ENCODE peak calls at places on chromosomes 7 and 10, in nine cellular contexts. One of them, this sample, is unnamed.
A peak's percentile ranks its signal among the peaks of the same experiment; 100 is the strongest.

GRCh38 chr10:9621216-9621615 is 1396.5 kb upstream of the CELF2 start:
- DNase-seq in Panc1: no peak
- DNase-seq in spleen: no peak
- DNase-seq in endothelial cell of umbilical vein: no peak
- DNase-seq in breast epithelium: no peak
- DNase-seq in stomach: no peak
- DNase-seq in K562: no peak
- DNase-seq in HCT116: no peak
- DNase-seq in transverse colon: no peak
- DNase-seq in this sample: no peak

GRCh38 chr7:69597278-69598076 is 798 bp upstream of the AUTS2 start:
- DNase-seq in stomach: peak; percentile 26
- DNase-seq in K562: no peak
- DNase-seq in Panc1: no peak
- DNase-seq in breast epithelium: peak; percentile 54
- DNase-seq in transverse colon: no peak
- DNase-seq in spleen: peak; percentile 89
- DNase-seq in HCT116: no peak
- DNase-seq in endothelial cell of umbilical vein: peak; percentile 10
- DNase-seq in this sample: peak; percentile 79

GRCh38 chr10:26238378-26238777 is 21.8 kb downstream of the GAD2 start:
- DNase-seq in transverse colon: no peak
- DNase-seq in Panc1: no peak
- DNase-seq in HCT116: no peak
- DNase-seq in spleen: no peak
- DNase-seq in K562: no peak
- DNase-seq in breast epithelium: no peak
- DNase-seq in stomach: no peak
- DNase-seq in endothelial cell of umbilical vein: no peak
- DNase-seq in this sample: no peak

GRCh38 chr7:23334482-23335056 is 35.4 kb downstream of the MALSU1 start:
- DNase-seq in K562: peak; percentile 11
- DNase-seq in stomach: peak; percentile 77
- DNase-seq in breast epithelium: peak; percentile 63
- DNase-seq in endothelial cell of umbilical vein: peak; percentile 99
- DNase-seq in spleen: no peak
- DNase-seq in Panc1: peak; percentile 99
- DNase-seq in transverse colon: no peak
- DNase-seq in HCT116: peak; percentile 91
- DNase-seq in this sample: no peak

GRCh38 chr10:102358717-102359382 is 36.7 kb upstream of the NFKB2 start:
- DNase-seq in K562: no peak
- DNase-seq in Panc1: no peak
- DNase-seq in transverse colon: no peak
- DNase-seq in spleen: no peak
- DNase-seq in breast epithelium: no peak
- DNase-seq in stomach: no peak
- DNase-seq in endothelial cell of umbilical vein: no peak
- DNase-seq in HCT116: no peak
- DNase-seq in this sample: no peak

GRCh38 chr7:84970683-84971082 is 216.2 kb downstream of the SEMA3D start:
- DNase-seq in transverse colon: no peak
- DNase-seq in spleen: no peak
- DNase-seq in breast epithelium: no peak
- DNase-seq in Panc1: no peak
- DNase-seq in endothelial cell of umbilical vein: peak; percentile 49
- DNase-seq in stomach: no peak
- DNase-seq in HCT116: no peak
- DNase-seq in K562: no peak
- DNase-seq in this sample: no peak

GRCh38 chr10:8247191-8247590 is 192.7 kb downstream of the GATA3 start:
- DNase-seq in breast epithelium: no peak
- DNase-seq in HCT116: no peak
- DNase-seq in K562: no peak
- DNase-seq in stomach: no peak
- DNase-seq in spleen: no peak
- DNase-seq in Panc1: no peak
- DNase-seq in endothelial cell of umbilical vein: no peak
- DNase-seq in transverse colon: no peak
- DNase-seq in this sample: no peak

GRCh38 chr7:151806938-151807775 is 69.8 kb downstream of the PRKAG2 start:
- DNase-seq in Panc1: no peak
- DNase-seq in spleen: peak; percentile 31
- DNase-seq in transverse colon: no peak
- DNase-seq in HCT116: no peak
- DNase-seq in endothelial cell of umbilical vein: no peak
- DNase-seq in K562: no peak
- DNase-seq in breast epithelium: no peak
- DNase-seq in stomach: no peak
- DNase-seq in this sample: no peak

GRCh38 chr7:91692800-91693199 is 187.7 kb downstream of the MTERF1 start:
- DNase-seq in stomach: no peak
- DNase-seq in endothelial cell of umbilical vein: peak; percentile 39
- DNase-seq in Panc1: no peak
- DNase-seq in HCT116: no peak
- DNase-seq in spleen: no peak
- DNase-seq in K562: no peak
- DNase-seq in transverse colon: no peak
- DNase-seq in breast epithelium: no peak
- DNase-seq in this sample: no peak

GRCh38 chr10:132500781-132501415 is 36.7 kb upstream of the INPP5A start:
- DNase-seq in K562: no peak
- DNase-seq in transverse colon: no peak
- DNase-seq in endothelial cell of umbilical vein: no peak
- DNase-seq in Panc1: no peak
- DNase-seq in stomach: no peak
- DNase-seq in spleen: peak; percentile 29
- DNase-seq in HCT116: no peak
- DNase-seq in breast epithelium: peak; percentile 10
- DNase-seq in this sample: peak; percentile 26

GRCh38 chr7:4056552-4057288 is 625.4 kb upstream of the FOXK1 start:
- DNase-seq in HCT116: no peak
- DNase-seq in Panc1: no peak
- DNase-seq in transverse colon: no peak
- DNase-seq in stomach: no peak
- DNase-seq in endothelial cell of umbilical vein: no peak
- DNase-seq in K562: no peak
- DNase-seq in spleen: no peak
- DNase-seq in breast epithelium: no peak
- DNase-seq in this sample: no peak

GRCh38 chr7:11749629-11750028 is 82.4 kb downstream of the THSD7A start:
- DNase-seq in transverse colon: no peak
- DNase-seq in HCT116: no peak
- DNase-seq in spleen: no peak
- DNase-seq in Panc1: no peak
- DNase-seq in breast epithelium: no peak
- DNase-seq in K562: no peak
- DNase-seq in stomach: no peak
- DNase-seq in endothelial cell of umbilical vein: no peak
- DNase-seq in this sample: no peak

GRCh38 chr7:102306916-102307677 is 20.4 kb downstream of the SH2B2 start:
- DNase-seq in spleen: peak; percentile 95
- DNase-seq in K562: peak; percentile 30
- DNase-seq in transverse colon: peak; percentile 89
- DNase-seq in stomach: peak; percentile 72
- DNase-seq in breast epithelium: no peak
- DNase-seq in endothelial cell of umbilical vein: no peak
- DNase-seq in Panc1: no peak
- DNase-seq in HCT116: no peak
- DNase-seq in this sample: no peak

GRCh38 chr7:133676805-133677370 is 424.0 kb downstream of the EXOC4 start:
- DNase-seq in stomach: no peak
- DNase-seq in endothelial cell of umbilical vein: peak; percentile 17
- DNase-seq in breast epithelium: no peak
- DNase-seq in K562: no peak
- DNase-seq in HCT116: no peak
- DNase-seq in spleen: no peak
- DNase-seq in Panc1: no peak
- DNase-seq in transverse colon: no peak
- DNase-seq in this sample: no peak

GRCh38 chr10:72802291-72803118 is 91.0 kb upstream of the OIT3 start:
- DNase-seq in transverse colon: no peak
- DNase-seq in HCT116: no peak
- DNase-seq in K562: no peak
- DNase-seq in spleen: no peak
- DNase-seq in endothelial cell of umbilical vein: peak; percentile 74
- DNase-seq in breast epithelium: no peak
- DNase-seq in stomach: no peak
- DNase-seq in Panc1: no peak
- DNase-seq in this sample: no peak

DNA sequence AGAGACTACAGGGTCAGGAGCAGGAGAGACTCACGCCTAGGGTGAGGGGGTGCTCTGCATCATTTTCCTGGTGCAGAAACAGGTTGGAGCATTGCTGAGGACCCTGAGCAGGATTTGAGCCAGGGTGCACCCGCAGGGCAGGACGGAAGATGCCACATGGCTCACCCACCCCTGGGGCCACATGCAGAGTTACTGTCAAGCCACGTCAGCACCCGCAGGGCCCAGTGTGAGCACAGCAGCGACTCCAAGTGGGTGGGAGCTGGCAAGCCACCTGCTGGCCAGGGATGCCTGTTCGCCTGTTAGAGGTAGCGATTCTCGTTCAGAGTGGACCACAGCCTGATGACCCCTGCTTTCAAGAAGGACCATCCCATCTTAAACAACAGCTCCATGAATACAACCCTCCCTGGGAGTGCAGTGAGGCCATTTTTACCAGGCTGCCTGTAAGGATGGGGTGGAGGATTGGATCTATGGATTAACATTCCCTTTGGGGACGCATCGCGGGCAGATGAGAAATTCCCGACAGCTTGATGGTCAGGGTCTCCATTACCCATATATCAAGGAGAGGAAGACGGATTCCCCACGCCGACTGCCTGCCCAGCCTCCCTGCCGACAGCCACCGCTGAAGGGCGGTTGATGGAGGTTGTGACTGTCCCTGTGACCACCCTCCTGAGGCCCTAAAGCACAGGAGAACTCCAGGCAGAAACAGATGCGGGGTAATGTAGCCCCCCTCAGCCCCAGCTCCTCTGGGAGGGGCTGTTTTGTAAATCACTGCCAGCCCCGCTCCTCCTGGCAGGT is 101.1 kb upstream of the RET start:
- DNase-seq in K562: peak; percentile 50
- DNase-seq in breast epithelium: peak; percentile 31
- DNase-seq in stomach: peak; percentile 11
- DNase-seq in spleen: peak; percentile 72
- DNase-seq in endothelial cell of umbilical vein: no peak
- DNase-seq in transverse colon: no peak
- DNase-seq in Panc1: no peak
- DNase-seq in HCT116: peak; percentile 15
- DNase-seq in this sample: peak; percentile 66
- TF ChIP-seq CTCF in K562: peak; percentile 61
- TF ChIP-seq CTCF in breast epithelium: no peak
- TF ChIP-seq CTCF in stomach: no peak
- TF ChIP-seq CTCF in spleen: no peak
- TF ChIP-seq CTCF in endothelial cell of umbilical vein: no peak
- TF ChIP-seq CTCF in transverse colon: no peak
- TF ChIP-seq CTCF in Panc1: no peak
- TF ChIP-seq CTCF in HCT116: peak; percentile 62
- TF ChIP-seq CTCF in this sample: no peak

GRCh38 chr7:30180718-30181117 is 45.9 kb downstream of the MTURN start:
- DNase-seq in K562: no peak
- DNase-seq in endothelial cell of umbilical vein: no peak
- DNase-seq in spleen: no peak
- DNase-seq in breast epithelium: no peak
- DNase-seq in Panc1: no peak
- DNase-seq in stomach: no peak
- DNase-seq in transverse colon: no peak
- DNase-seq in HCT116: no peak
- DNase-seq in this sample: no peak

GRCh38 chr7:30181211-30181610 is 46.4 kb downstream of the MTURN start:
- DNase-seq in transverse colon: no peak
- DNase-seq in endothelial cell of umbilical vein: no peak
- DNase-seq in stomach: no peak
- DNase-seq in HCT116: no peak
- DNase-seq in Panc1: no peak
- DNase-seq in K562: no peak
- DNase-seq in spleen: no peak
- DNase-seq in breast epithelium: no peak
- DNase-seq in this sample: no peak

GRCh38 chr7:30183712-30184372 is 49.1 kb downstream of the MTURN start:
- DNase-seq in HCT116: no peak
- DNase-seq in breast epithelium: no peak
- DNase-seq in endothelial cell of umbilical vein: no peak
- DNase-seq in transverse colon: no peak
- DNase-seq in K562: no peak
- DNase-seq in Panc1: no peak
- DNase-seq in stomach: no peak
- DNase-seq in spleen: no peak
- DNase-seq in this sample: no peak

GRCh38 chr7:30184804-30185487 is 50.2 kb downstream of the MTURN start:
- DNase-seq in breast epithelium: no peak
- DNase-seq in Panc1: no peak
- DNase-seq in HCT116: no peak
- DNase-seq in transverse colon: no peak
- DNase-seq in stomach: no peak
- DNase-seq in K562: no peak
- DNase-seq in spleen: no peak
- DNase-seq in endothelial cell of umbilical vein: no peak
- DNase-seq in this sample: no peak

GRCh38 chr7:30182186-30182585 is 47.4 kb downstream of the MTURN start:
- DNase-seq in spleen: no peak
- DNase-seq in HCT116: no peak
- DNase-seq in K562: no peak
- DNase-seq in transverse colon: no peak
- DNase-seq in Panc1: no peak
- DNase-seq in stomach: no peak
- DNase-seq in endothelial cell of umbilical vein: no peak
- DNase-seq in breast epithelium: no peak
- DNase-seq in this sample: no peak
- TF ChIP-seq POLR2AphosphoS5 in spleen: no peak
- TF ChIP-seq POLR2AphosphoS5 in HCT116: no peak
- TF ChIP-seq POLR2AphosphoS5 in K562: no peak
- TF ChIP-seq POLR2AphosphoS5 in transverse colon: no peak
- TF ChIP-seq POLR2AphosphoS5 in Panc1: no peak
- TF ChIP-seq POLR2AphosphoS5 in stomach: no peak
- TF ChIP-seq POLR2AphosphoS5 in endothelial cell of umbilical vein: no peak
- TF ChIP-seq POLR2AphosphoS5 in breast epithelium: no peak
- TF ChIP-seq POLR2AphosphoS5 in this sample: no peak

DNA sequence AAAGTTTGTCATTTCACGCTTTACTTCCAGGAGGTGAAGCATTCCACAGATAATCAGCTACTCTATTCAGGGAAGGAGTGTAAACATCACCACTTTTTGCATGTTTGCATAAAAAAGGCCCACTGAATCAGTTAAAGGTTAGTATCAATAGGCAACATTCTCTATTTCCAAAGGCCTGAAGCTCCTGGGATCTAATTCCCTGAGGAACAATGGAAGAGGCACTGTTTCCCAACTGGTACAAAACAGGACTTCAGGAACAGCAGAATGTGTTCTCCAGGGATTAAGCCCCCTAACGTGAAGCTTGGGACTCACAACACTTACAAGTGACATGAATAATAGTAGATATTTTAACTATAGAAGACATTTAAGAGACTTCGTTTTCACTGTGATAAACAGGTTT is 6.1 kb downstream of the LRRN3 start:
- DNase-seq in endothelial cell of umbilical vein: no peak
- DNase-seq in spleen: no peak
- DNase-seq in transverse colon: no peak
- DNase-seq in stomach: no peak
- DNase-seq in K562: no peak
- DNase-seq in Panc1: no peak
- DNase-seq in breast epithelium: no peak
- DNase-seq in HCT116: no peak
- DNase-seq in this sample: no peak
- TF ChIP-seq CTCF in endothelial cell of umbilical vein: no peak
- TF ChIP-seq CTCF in spleen: no peak
- TF ChIP-seq CTCF in transverse colon: no peak
- TF ChIP-seq CTCF in stomach: no peak
- TF ChIP-seq CTCF in K562: no peak
- TF ChIP-seq CTCF in Panc1: no peak
- TF ChIP-seq CTCF in breast epithelium: no peak
- TF ChIP-seq CTCF in HCT116: no peak
- TF ChIP-seq CTCF in this sample: no peak

GRCh38 chr10:89428873-89429272 is 14.5 kb downstream of the IFIT5 start:
- DNase-seq in HCT116: no peak
- DNase-seq in transverse colon: no peak
- DNase-seq in Panc1: no peak
- DNase-seq in endothelial cell of umbilical vein: no peak
- DNase-seq in K562: no peak
- DNase-seq in stomach: no peak
- DNase-seq in breast epithelium: no peak
- DNase-seq in spleen: no peak
- DNase-seq in this sample: no peak
- TF ChIP-seq POLR2AphosphoS5 in HCT116: no peak
- TF ChIP-seq POLR2AphosphoS5 in transverse colon: no peak
- TF ChIP-seq POLR2AphosphoS5 in Panc1: no peak
- TF ChIP-seq POLR2AphosphoS5 in endothelial cell of umbilical vein: no peak
- TF ChIP-seq POLR2AphosphoS5 in K562: no peak
- TF ChIP-seq POLR2AphosphoS5 in stomach: no peak
- TF ChIP-seq POLR2AphosphoS5 in breast epithelium: no peak
- TF ChIP-seq POLR2AphosphoS5 in spleen: no peak
- TF ChIP-seq POLR2AphosphoS5 in this sample: no peak

This sample was measured in suprapubic skin.